ENCODE peak calls at places on chromosomes 2 and 18, in six cellular contexts. S is B cell; F is CD4-positive, alpha-beta T cell; X is A549; L is colonic mucosa; M is progenitor cell of endocrine pancreas. P is an unnamed sample.

GRCh38 chr18:54338230-54338629 is 19.4 kb downstream of the STARD6 start:
- DNase-seq in X (no peak), L (no peak), F (no peak), S (no peak), M (no peak), P (no peak)

GRCh38 chr18:78875268-78875997 is 104.2 kb upstream of the SALL3 start:
- DNase-seq in F (no peak), M (no peak), S (no peak), X (peak; percentile 36), L (peak; percentile 42), P (no peak)

GRCh38 chr2:42446503-42447271 is 47.1 kb downstream of the KCNG3 start:
- DNase-seq in L (no peak), F (no peak), S (no peak), X (no peak), M (no peak), P (no peak)

GRCh38 chr18:71727909-71728308 is 816.2 kb downstream of the CBLN2 start:
- DNase-seq in F (no peak), X (no peak), L (no peak), M (no peak), S (no peak), P (no peak)

GRCh38 chr2:204473224-204473623 is 72.1 kb upstream of the PARD3B start:
- DNase-seq in S (no peak), L (no peak), M (no peak), F (no peak), X (no peak), P (no peak)

GRCh38 chr2:169363027-169363569 is 764 bp upstream of the LRP2 start:
- DNase-seq in X (peak; percentile 1), F (no peak), M (no peak), S (peak; percentile 13), L (no peak), P (no peak)

GRCh38 chr2:56132138-56132537 is 51.7 kb upstream of the CCDC85A start:
- DNase-seq in L (no peak), S (no peak), M (no peak), F (no peak), X (peak; percentile 54), P (no peak)

GRCh38 chr2:234308814-234309195 is 188.1 kb downstream of the ARL4C start:
- DNase-seq in L (peak; percentile 34), M (no peak), S (peak; percentile 57), F (peak; percentile 56), X (peak; percentile 96), P (no peak)

GRCh38 chr2:125797192-125797591 is 858.8 kb upstream of the GYPC start:
- DNase-seq in S (no peak), M (no peak), L (no peak), X (no peak), F (no peak), P (no peak)

GRCh38 chr2:175167076-175167791 is 769 bp downstream of the ATF2 start:
- DNase-seq in L (peak; percentile 61), X (peak; percentile 32), M (peak; percentile 15), S (peak; percentile 15), F (no peak), P (no peak)

GRCh38 chr18:73118121-73118816 is 250.5 kb upstream of the NETO1 start:
- DNase-seq in F (no peak), X (no peak), M (no peak), L (no peak), S (no peak), P (no peak)

GRCh38 chr2:25098558-25099486 is 56.9 kb downstream of the EFR3B start:
- DNase-seq in M (no peak), X (peak; percentile 77), S (no peak), L (no peak), F (no peak), P (no peak)

GRCh38 chr2:56299166-56299806 is 115.5 kb downstream of the CCDC85A start:
- DNase-seq in S (no peak), F (no peak), L (no peak), X (no peak), M (no peak), P (no peak)

GRCh38 chr2:46163031-46163430 is 134.2 kb upstream of the EPAS1 start:
- DNase-seq in L (no peak), F (no peak), X (no peak), M (no peak), S (no peak), P (no peak)

GRCh38 chr2:179543361-179543901 is 278.8 kb upstream of the SESTD1 start:
- DNase-seq in X (no peak), F (no peak), L (no peak), M (no peak), S (no peak), P (no peak)

GRCh38 chr18:39751161-39751560 is 2185.6 kb upstream of the CELF4 start:
- DNase-seq in L (no peak), X (no peak), F (no peak), M (no peak), S (no peak), P (no peak)

GRCh38 chr2:219087371-219087770 is 26.6 kb upstream of the IHH start:
- DNase-seq in L (no peak), M (no peak), F (no peak), S (no peak), X (no peak), P (no peak)

GRCh38 chr2:128589681-128590080 is 271.0 kb upstream of the HS6ST1 start:
- DNase-seq in L (no peak), M (no peak), X (no peak), F (no peak), S (no peak), P (no peak)
- TF ChIP-seq CTCF in L (no peak), M (no peak), X (no peak), F (no peak), S (no peak), P (no peak)

GRCh38 chr18:23059541-23060465 is 75.5 kb upstream of the CABLES1 start:
- DNase-seq in S (no peak), X (no peak), F (no peak), M (no peak), L (no peak), P (no peak)
- TF ChIP-seq CTCF in S (no peak), X (no peak), F (no peak), M (no peak), L (no peak), P (no peak)

GRCh38 chr2:209556354-209556961 is 132.6 kb downstream of the MAP2 start:
- DNase-seq in F (no peak), S (peak; percentile 22), L (no peak), M (no peak), X (peak; percentile 57), P (no peak)
- TF ChIP-seq CTCF in F (no peak), S (peak; percentile 58), L (no peak), M (peak; percentile 41), X (peak; percentile 71), P (peak; percentile 62)

DNA sequence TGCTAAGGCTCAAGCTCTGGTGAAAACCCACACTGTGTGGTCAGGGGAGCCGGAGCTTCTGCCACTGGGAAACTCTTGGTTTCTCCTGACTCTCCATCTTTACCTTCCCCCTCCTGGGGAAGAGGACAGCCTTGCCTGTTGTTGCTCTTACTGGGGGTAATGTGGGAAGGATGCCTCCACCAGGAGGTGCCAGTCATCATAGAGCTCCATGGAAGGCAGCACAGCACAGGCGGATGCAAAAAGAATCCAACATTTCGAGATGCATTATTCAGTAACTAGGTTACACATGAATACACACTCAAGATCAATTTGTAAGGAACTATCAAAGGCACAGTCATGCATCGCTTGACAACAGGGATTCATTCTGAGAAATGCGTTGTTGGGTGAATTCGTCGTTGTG is 322.6 kb downstream of the AFF3 start:
- DNase-seq in X (peak; percentile 9), L (no peak), M (no peak), F (no peak), S (no peak), P (no peak)
- TF ChIP-seq CTCF in X (no peak), L (no peak), M (no peak), F (no peak), S (no peak), P (no peak)

DNA sequence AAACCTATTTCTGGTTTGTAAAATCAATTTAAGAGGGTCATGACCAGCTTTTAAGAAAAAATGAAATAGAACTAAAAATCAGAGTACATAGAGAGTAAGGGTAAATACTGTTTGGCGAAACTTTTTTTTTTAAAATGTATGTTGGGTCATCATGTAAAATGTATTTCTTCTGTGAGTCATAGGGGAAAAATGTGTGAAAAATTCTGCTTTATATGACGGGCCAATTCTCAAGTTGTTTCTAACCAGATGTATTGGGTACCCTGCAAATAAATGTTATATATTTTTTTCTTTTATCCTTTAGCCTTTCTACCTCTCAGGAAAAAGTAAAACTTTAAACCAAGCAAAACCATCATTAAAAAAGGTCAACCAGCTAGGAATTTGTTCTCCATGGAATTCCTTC is 13.9 kb downstream of the AFTPH start:
- DNase-seq in L (no peak), F (no peak), M (no peak), X (no peak), S (no peak), P (no peak)
- TF ChIP-seq CTCF in L (no peak), F (no peak), M (no peak), X (no peak), S (no peak), P (no peak)

GRCh38 chr18:10025756-10026290 is 112.0 kb downstream of the VAPA start:
- DNase-seq in L (no peak), M (no peak), F (no peak), X (no peak), S (no peak), P (no peak)

GRCh38 chr18:10023853-10024638 is 110.2 kb downstream of the VAPA start:
- DNase-seq in L (no peak), S (no peak), X (no peak), F (no peak), M (no peak), P (no peak)

GRCh38 chr18:10029711-10030110 is 115.9 kb downstream of the VAPA start:
- DNase-seq in S (no peak), M (no peak), X (no peak), L (no peak), F (no peak), P (no peak)

GRCh38 chr18:10027031-10027430 is 113.2 kb downstream of the VAPA start:
- DNase-seq in X (no peak), S (no peak), L (no peak), M (no peak), F (no peak), P (no peak)

GRCh38 chr18:10027461-10027860 is 113.6 kb downstream of the VAPA start:
- DNase-seq in S (no peak), F (no peak), L (no peak), M (no peak), X (no peak), P (no peak)
- TF ChIP-seq CTCF in S (no peak), F (no peak), L (no peak), M (no peak), X (no peak), P (no peak)

DNA sequence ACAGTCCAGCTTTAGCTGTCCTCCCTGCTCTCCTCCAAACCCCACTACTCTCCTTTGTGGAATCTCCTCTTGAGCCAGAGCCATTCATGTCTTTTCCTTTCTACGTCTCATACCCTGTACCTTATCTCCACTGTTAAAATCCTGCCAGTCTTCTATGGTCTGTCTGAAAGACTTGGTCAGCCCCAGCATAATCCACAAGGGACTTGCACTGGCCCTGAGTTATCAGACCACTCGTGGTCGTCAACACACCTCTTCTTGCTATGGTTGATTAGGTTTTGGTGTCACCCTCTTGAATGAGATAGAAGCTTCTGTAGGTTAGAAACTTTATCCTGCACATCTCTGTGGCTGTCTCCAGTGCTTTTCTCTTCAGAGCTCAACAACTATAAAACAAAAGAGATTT is 56.8 kb downstream of the MYO1B start:
- DNase-seq in F (no peak), S (no peak), M (no peak), X (no peak), L (no peak), P (no peak)
- TF ChIP-seq CTCF in F (no peak), S (no peak), M (no peak), X (no peak), L (no peak), P (no peak)

GRCh38 chr18:77422974-77423373 is 173.3 kb downstream of the GALR1 start:
- DNase-seq in L (no peak), X (peak; percentile 4), F (no peak), S (no peak), M (no peak), P (no peak)
- TF ChIP-seq CTCF in L (no peak), X (no peak), F (no peak), S (no peak), M (peak; percentile 41), P (no peak)